ENCODE peak calls at places on chromosomes 6 and 20, in ten cellular contexts. G, C, Z, Q, N, F, W, D, M and J are unnamed samples.
A peak's percentile ranks its signal among the peaks of the same experiment; 100 is the strongest.

GRCh38 chr6:55998586-55998985 is 123.2 kb upstream of the BMP5 start:
- DNase-seq in G (no peak), C (no peak), Z (no peak), Q (no peak), N (no peak), F (no peak), W (no peak), D (no peak), M (no peak), J (no peak)

GRCh38 chr6:135935951-135936601 is 84.6 kb downstream of the PDE7B start:
- DNase-seq in G (no peak), C (no peak), Z (no peak), Q (no peak), N (no peak), F (peak; percentile 78), W (no peak), D (no peak), M (peak; percentile 42), J (no peak)

GRCh38 chr20:33791959-33792597 is 19.1 kb upstream of the CHMP4B start:
- DNase-seq in G (peak; percentile 59), C (peak; percentile 64), Z (peak; percentile 74), Q (peak; percentile 30), N (peak; percentile 59), F (peak; percentile 60), W (no peak), D (no peak), M (no peak), J (no peak)

GRCh38 chr20:58150772-58151171 is 77.7 kb downstream of the ANKRD60 start:
- DNase-seq in G (no peak), C (peak; percentile 58), Z (no peak), Q (no peak), N (no peak), F (no peak), W (no peak), D (no peak), M (no peak), J (no peak)

GRCh38 chr6:26389349-26389799 is 6.5 kb downstream of the BTN2A2 start:
- DNase-seq in G (peak; percentile 54), C (no peak), Z (no peak), Q (no peak), N (peak; percentile 41), F (no peak), W (no peak), D (no peak), M (no peak), J (no peak)

GRCh38 chr6:23244300-23244699 is 674.9 kb downstream of the HDGFL1 start:
- DNase-seq in G (peak; percentile 2), C (no peak), Z (no peak), Q (no peak), N (no peak), F (peak; percentile 75), W (no peak), D (no peak), M (peak; percentile 48), J (peak; percentile 34)

GRCh38 chr20:46111028-46111835 is 6.9 kb upstream of the CD40 start:
- DNase-seq in G (no peak), C (no peak), Z (no peak), Q (no peak), N (peak; percentile 37), F (no peak), W (no peak), D (peak; percentile 60), M (no peak), J (no peak)

GRCh38 chr6:165941249-165941648 is 226.4 kb downstream of the TBXT start:
- DNase-seq in G (no peak), C (no peak), Z (no peak), Q (no peak), N (no peak), F (no peak), W (no peak), D (no peak), M (no peak), J (no peak)

GRCh38 chr6:167572841-167573271 is 248.0 kb downstream of the TTLL2 start:
- DNase-seq in G (peak; percentile 41), C (no peak), Z (peak; percentile 62), Q (no peak), N (no peak), F (no peak), W (no peak), D (no peak), M (no peak), J (no peak)

GRCh38 chr6:167574431-167575097 is 249.7 kb downstream of the TTLL2 start:
- DNase-seq in G (peak; percentile 60), C (no peak), Z (peak; percentile 78), Q (peak; percentile 66), N (no peak), F (no peak), W (peak; percentile 89), D (no peak), M (no peak), J (no peak)

GRCh38 chr6:167572106-167572505 is 247.2 kb downstream of the TTLL2 start:
- DNase-seq in G (no peak), C (no peak), Z (peak; percentile 63), Q (no peak), N (no peak), F (no peak), W (no peak), D (no peak), M (no peak), J (no peak)

GRCh38 chr6:167575201-167575696 is 250.4 kb downstream of the TTLL2 start:
- DNase-seq in G (peak; percentile 48), C (no peak), Z (peak; percentile 57), Q (no peak), N (no peak), F (no peak), W (no peak), D (no peak), M (no peak), J (no peak)

GRCh38 chr6:167573461-167574215 is 248.8 kb downstream of the TTLL2 start:
- DNase-seq in G (peak; percentile 92), C (no peak), Z (peak; percentile 61), Q (no peak), N (no peak), F (no peak), W (no peak), D (peak; percentile 7), M (no peak), J (no peak)
- H3K4me3 ChIP-seq in G (no peak overlapping the region), C (no peak overlapping the region), Z (no peak overlapping the region), Q (peak overlapping the region; percentile 11), N (no peak overlapping the region), F (no peak overlapping the region), W (peak overlapping the region; percentile 41), D (no peak overlapping the region), M (no peak overlapping the region), J (no peak overlapping the region)

DNA sequence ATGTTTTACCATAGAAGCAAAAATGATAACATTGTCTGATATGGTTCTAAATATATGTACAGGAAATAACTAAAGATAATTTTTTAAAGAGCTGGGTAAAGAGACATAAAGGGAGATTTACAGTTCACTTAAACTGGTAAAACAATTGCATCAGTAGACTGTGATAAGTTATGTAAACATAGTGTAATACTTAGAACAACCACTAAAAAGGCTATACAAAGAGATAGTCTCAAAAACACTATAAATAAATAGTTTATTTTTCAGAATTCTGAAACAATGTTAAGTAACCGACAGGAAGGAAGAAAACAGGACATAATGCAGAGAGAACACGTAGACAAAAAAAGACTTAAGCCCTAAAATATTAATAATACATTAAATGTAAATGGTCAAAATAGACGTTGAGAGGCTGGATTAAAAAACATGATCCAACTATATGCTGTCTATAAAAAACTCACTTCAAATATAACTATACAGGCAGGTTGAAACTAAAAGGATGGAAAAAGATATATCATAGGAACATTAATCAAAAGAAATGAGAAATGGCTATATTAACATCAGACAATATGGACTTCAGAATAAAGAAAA is 32.7 kb upstream of the ATXN1 start:
- DNase-seq in G (no peak), C (no peak), Z (no peak), Q (no peak), N (no peak), F (no peak), W (no peak), D (no peak), M (no peak), J (no peak)
- TF ChIP-seq CTCF in G (no peak), C (no peak), Z (no peak), Q (no peak), N (no peak), F (no peak), W (no peak), D (no peak), M (no peak), J (no peak)

DNA sequence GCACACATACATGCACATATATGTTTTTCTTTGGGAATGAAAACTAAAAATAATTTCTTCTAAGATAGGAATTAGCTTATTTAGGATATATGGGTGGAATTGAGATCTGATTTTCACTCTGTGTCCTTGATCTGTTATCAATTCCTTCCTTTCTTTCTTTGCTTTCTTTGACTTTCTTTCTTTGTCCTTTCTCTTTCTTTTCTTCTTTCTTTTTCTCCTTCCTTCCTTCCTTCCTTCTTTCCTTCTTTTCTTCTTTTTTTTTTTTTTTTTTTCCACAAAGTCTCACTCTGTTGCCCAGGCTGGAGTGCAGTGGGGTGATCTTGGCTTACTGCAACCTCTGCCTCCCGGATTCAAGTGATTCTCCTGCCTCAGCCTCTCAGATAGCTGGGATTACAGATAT is 28.1 kb downstream of the PCMT1 start:
- DNase-seq in G (no peak), C (no peak), Z (no peak), Q (no peak), N (no peak), F (no peak), W (no peak), D (no peak), M (no peak), J (no peak)
- H3K36me3 ChIP-seq in G (peaks cover 8% of the 10 kb centered on the region), C (peaks cover 4% of the 10 kb centered on the region), Z (no peaks in the 10 kb centered on the region), Q (no peaks in the 10 kb centered on the region), N (peaks cover 90% of the 10 kb centered on the region), F (peaks cover 18% of the 10 kb centered on the region), W (peaks cover 52% of the 10 kb centered on the region), D (no peaks in the 10 kb centered on the region), M (peaks cover 22% of the 10 kb centered on the region), J (no peaks in the 10 kb centered on the region)

DNA sequence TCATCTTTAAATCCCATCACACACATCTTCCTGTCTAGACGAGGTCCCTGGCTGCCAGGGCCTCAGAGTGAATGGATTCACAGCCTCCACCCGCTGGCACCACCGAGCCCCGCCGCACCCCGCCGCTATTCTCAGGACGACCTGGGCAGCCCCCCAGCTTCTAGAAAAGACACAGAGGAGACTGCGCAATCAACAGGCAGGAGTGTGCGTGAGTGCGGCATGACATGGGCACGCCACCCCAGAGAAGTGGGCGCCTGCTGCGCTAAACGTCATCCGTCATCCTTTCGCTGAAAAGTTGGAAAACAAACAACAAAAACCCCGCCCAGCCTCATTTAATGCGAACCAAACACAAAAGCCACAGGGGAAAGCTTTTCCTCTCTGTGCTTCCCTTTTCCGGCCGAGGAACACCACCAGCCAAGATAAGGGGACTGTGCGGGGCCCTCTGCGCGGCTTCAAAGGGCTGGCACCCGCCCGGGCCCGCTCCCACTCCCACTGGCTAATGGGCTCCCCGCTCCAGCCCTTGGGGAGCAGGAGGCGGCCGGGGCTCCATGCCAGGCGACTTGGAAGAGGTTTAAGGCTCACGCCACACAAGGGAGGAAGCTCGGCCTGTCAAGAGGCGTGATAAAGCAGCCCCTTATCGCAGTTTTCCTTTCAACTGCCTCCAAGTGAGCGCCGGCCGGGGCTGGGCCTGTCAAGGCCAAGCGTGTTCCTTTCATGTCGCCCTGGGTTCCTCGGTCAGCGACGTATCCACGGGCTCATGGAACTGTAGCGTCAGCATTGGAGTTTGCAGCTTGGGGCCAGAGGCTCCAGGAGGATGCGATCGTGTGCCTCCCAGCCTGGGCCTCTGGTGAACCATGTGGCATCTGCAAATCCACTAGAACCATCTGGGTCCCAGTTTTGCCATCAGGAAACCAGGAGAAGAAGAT is 50.1 kb downstream of the NFATC2 start:
- DNase-seq in G (peak; percentile 88), C (peak; percentile 57), Z (peak; percentile 81), Q (peak; percentile 71), N (no peak), F (no peak), W (peak; percentile 65), D (no peak), M (no peak), J (no peak)
- H3K4me3 ChIP-seq in G (no peak overlapping the region), C (no peak overlapping the region), Z (no peak overlapping the region), Q (peak overlapping the region; percentile 20), N (no peak overlapping the region), F (no peak overlapping the region), W (peak overlapping the region; percentile 60), D (no peak overlapping the region), M (no peak overlapping the region), J (no peak overlapping the region)